ENCODE peak calls at places on chromosomes 3 and 15, in five cellular contexts. C is SK-N-SH, R is mammary epithelial cell, M is PC-9, Q is MM.1S. W is an unnamed sample.
A peak's percentile ranks its signal among the peaks of the same experiment; 100 is the strongest.

GRCh38 chr15:39239562-39239961 is 341.3 kb upstream of the THBS1 start:
- DNase-seq in Q (no peak), M (no peak), C (no peak), R (peak; percentile 79), W (peak; percentile 47)

GRCh38 chr3:33650495-33650894 is 67.6 kb downstream of the CLASP2 start:
- DNase-seq in Q (no peak), C (no peak), M (no peak), R (no peak), W (no peak)

GRCh38 chr15:48059786-48060185 is 61.0 kb upstream of the SLC24A5 start:
- DNase-seq in C (no peak), M (no peak), Q (no peak), R (no peak), W (peak; percentile 74)

GRCh38 chr3:129893616-129894070 is at the start of gene TMCC1:
- DNase-seq in C (peak; percentile 98), Q (peak; percentile 94), M (peak; percentile 96), R (peak; percentile 93), W (peak; percentile 73)

GRCh38 chr3:81622395-81622794 is 139.1 kb downstream of the GBE1 start:
- DNase-seq in R (no peak), C (no peak), M (no peak), Q (no peak), W (no peak)

GRCh38 chr15:79315623-79316328 is 4.9 kb downstream of the TMED3 start:
- DNase-seq in Q (no peak), C (no peak), R (no peak), M (no peak), W (no peak)

GRCh38 chr3:51340311-51340829 is 44.7 kb upstream of the MANF start:
- DNase-seq in C (no peak), M (peak; percentile 67), Q (no peak), R (peak; percentile 87), W (peak; percentile 94)

GRCh38 chr3:12371525-12372140 is 82.8 kb downstream of the PPARG start:
- DNase-seq in R (no peak), Q (no peak), M (no peak), C (peak; percentile 1), W (peak; percentile 66)

GRCh38 chr3:124570232-124570631 is 160.0 kb upstream of the UMPS start:
- DNase-seq in M (no peak), R (no peak), Q (no peak), C (no peak), W (no peak)

GRCh38 chr3:134638385-134639020 is 12.3 kb downstream of the KY start:
- DNase-seq in M (no peak), C (no peak), R (no peak), Q (no peak), W (no peak)

DNA sequence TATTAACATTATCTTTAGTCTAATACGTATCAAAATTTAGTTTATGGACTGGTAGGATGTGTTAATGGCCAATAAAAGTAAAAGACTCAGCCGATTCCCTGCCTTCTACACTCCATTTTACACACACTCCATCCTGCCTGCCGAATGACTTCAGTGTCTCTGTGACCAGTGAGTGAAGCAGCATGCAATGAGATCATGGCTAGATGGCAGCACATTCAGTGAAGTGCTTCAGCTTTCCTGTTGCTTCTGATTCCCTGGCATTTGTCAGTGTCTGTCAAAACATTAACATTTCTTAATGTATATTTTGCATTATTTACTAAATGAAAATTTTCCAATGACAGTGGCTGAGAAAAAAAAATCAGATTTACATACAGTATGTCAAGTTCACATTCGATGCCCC is 412.0 kb downstream of the FHIT start:
- DNase-seq in C (peak; percentile 26), M (no peak), R (no peak), Q (no peak), W (peak; percentile 3)
- TF ChIP-seq CTCF in C (no peak), M (no peak), R (no peak), Q (no peak), W (no peak)

DNA sequence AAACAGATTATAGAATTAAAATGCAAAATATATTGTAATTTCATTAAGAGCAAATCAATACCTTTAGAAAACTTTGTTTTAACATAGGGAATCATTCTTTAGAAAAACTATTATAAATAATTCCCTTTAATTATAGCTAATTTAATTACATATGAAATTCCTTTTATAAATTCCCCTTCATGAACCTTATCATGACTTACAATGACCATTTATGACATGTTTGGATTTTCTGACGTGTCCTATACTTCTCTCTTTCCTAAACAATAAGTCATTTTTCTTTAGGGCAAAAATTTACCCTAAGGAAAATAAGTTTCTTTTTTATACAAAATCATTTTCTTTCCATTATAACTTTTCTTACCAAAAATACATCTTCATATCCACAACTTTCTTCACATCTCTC is 37.8 kb downstream of the PRR20G start:
- DNase-seq in Q (no peak), R (no peak), M (no peak), C (no peak), W (no peak)
- H3K9me3 ChIP-seq in Q (no peaks in the 10 kb centered on the region), R (peaks cover 6% of the 10 kb centered on the region), M (peaks cover 4% of the 10 kb centered on the region), C (peaks cover 5% of the 10 kb centered on the region), W (no peaks in the 10 kb centered on the region)

DNA sequence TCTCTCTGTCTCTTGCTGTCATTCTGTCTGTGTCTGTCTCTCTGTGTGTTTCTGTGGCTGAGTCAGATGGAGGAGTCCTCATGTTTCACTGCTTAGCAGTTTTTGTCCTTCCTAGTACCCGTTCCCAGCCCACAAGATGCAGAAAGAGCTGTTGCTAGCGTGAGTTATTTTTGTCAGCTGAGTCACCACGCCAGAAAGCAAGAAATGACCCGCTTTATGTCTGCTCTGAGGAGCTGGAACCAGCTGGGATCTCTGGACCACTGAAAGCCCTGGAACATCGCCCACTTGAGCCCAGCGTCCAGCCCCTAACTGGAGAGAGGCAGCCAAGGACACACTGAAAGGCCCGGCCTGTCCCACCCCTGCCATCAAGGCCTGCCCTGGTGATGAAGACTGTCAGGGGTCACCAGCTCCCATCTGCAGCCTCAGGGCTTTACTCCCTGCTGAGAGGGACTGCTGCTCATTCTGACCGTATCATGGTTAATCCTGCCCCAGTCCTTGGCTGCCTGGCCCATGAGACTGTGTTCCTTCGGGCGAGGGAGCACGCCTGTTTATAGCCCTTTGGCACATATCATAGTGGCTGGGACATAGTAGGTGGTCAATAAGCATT is 101.7 kb upstream of the TPM1 start:
- DNase-seq in M (peak; percentile 43), C (peak; percentile 44), Q (peak; percentile 69), R (peak; percentile 95), W (peak; percentile 96)
- H2AFZ ChIP-seq in M (peak overlapping the region; percentile 25), C (no peak overlapping the region), Q (peak overlapping the region; percentile 71), R (peak overlapping the region; percentile 41), W (no peak overlapping the region)

GRCh38 chr15:52208306-52208946 is 17.2 kb upstream of the GNB5 start:
- DNase-seq in Q (peak; percentile 60), C (peak; percentile 63), R (peak; percentile 62), M (peak; percentile 55), W (peak; percentile 51)
- TF ChIP-seq CTCF in Q (peak; percentile 90), C (peak; percentile 86), R (peak; percentile 97), M (peak; percentile 81), W (peak; percentile 72)

DNA sequence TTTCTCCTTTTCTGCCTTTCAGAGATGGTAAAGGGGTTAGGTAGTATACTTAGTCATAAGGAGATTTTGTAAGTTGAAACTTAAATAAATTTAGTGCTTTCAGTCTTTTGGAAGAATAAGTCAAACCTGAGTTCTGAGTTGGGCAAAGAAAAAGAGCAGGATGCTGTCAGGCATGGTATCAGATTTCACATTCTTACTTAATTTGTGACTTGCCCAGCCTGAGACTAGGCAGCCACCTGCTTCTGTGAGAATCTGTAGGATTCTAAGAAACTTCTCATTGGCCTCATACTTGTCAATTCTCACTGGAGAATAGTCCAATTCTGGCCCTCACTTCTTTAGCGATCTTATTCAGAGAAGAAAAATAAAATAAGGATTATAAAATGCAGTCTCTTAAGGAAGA is 577.5 kb downstream of the DIPK2A start:
- DNase-seq in C (no peak), M (no peak), R (no peak), Q (peak; percentile 73), W (no peak)
- H3K9me3 ChIP-seq in C (no peaks in the 10 kb centered on the region), M (no peaks in the 10 kb centered on the region), R (no peaks in the 10 kb centered on the region), Q (no peaks in the 10 kb centered on the region), W (no peaks in the 10 kb centered on the region)

GRCh38 chr15:40929730-40930429 is 740 bp downstream of the DLL4 start:
- DNase-seq in Q (no peak), C (peak; percentile 79), M (no peak), R (peak; percentile 45), W (peak; percentile 65)

GRCh38 chr15:40930430-40931299 is 1.5 kb downstream of the DLL4 start:
- DNase-seq in Q (no peak), M (no peak), C (peak; percentile 86), R (peak; percentile 42), W (no peak)

GRCh38 chr15:40932625-40933519 is 3.7 kb downstream of the DLL4 start:
- DNase-seq in Q (no peak), M (no peak), C (no peak), R (no peak), W (no peak)

GRCh38 chr15:40932146-40932545 is 3.0 kb downstream of the DLL4 start:
- DNase-seq in M (no peak), Q (no peak), R (no peak), C (peak; percentile 22), W (no peak)

GRCh38 chr15:40931300-40932142 is 2.4 kb downstream of the DLL4 start:
- DNase-seq in C (peak; percentile 37), Q (no peak), R (no peak), M (no peak), W (no peak)
- H2AFZ ChIP-seq in C (no peak overlapping the region), Q (no peak overlapping the region), R (no peak overlapping the region), M (no peak overlapping the region), W (no peak overlapping the region)

W was measured in fibroblast of lung.